ENCODE peak calls at places on chromosomes 2 and 18, in six cellular contexts. L is fibroblast of the aortic adventitia; I is globus pallidus; F is T-cell; P is frontal cortex; Q is activated CD4-positive, alpha-beta T cell treated with anti-CD3 and anti-CD28 coated beads, Interleukin-2, amount 50 U/mL, for 1 hour. D is an unnamed sample.

GRCh38 chr2:222604749-222605515 is 51.0 kb downstream of the FARSB start:
- DNase-seq in P (no peak), L (no peak), Q (no peak), F (no peak), I (no peak), D (no peak)

GRCh38 chr18:26502834-26503233 is 45.5 kb downstream of the KCTD1 start:
- DNase-seq in P (no peak), I (no peak), F (no peak), Q (no peak), L (no peak), D (no peak)

GRCh38 chr2:239441261-239441701 is 40.5 kb upstream of the HDAC4 start:
- DNase-seq in L (no peak), Q (no peak), P (no peak), I (peak; percentile 67), F (peak; percentile 24), D (peak; percentile 16)

GRCh38 chr2:114752425-114752824 is 310.0 kb downstream of the DPP10 start:
- DNase-seq in P (no peak), L (no peak), Q (no peak), F (no peak), I (no peak), D (no peak)

GRCh38 chr18:46182633-46183401 is 78.6 kb downstream of the HAUS1 start:
- DNase-seq in L (peak; percentile 65), F (no peak), Q (no peak), I (no peak), P (no peak), D (no peak)

GRCh38 chr2:53903011-53903410 is 43.2 kb upstream of the GPR75 start:
- DNase-seq in P (no peak), Q (no peak), I (peak; percentile 43), L (no peak), F (no peak), D (no peak)

GRCh38 chr2:1863386-1863785 is 119.1 kb upstream of the PXDN start:
- DNase-seq in P (no peak), I (no peak), L (no peak), Q (no peak), F (no peak), D (no peak)

GRCh38 chr2:157837851-157838441 is 38.2 kb downstream of the ACVR1 start:
- DNase-seq in P (no peak), Q (no peak), I (peak; percentile 74), L (peak; percentile 57), F (no peak), D (no peak)

GRCh38 chr2:1989216-1989615 is 244.9 kb upstream of the PXDN start:
- DNase-seq in I (no peak), P (no peak), L (no peak), F (no peak), Q (no peak), D (no peak)

GRCh38 chr2:162114291-162114690 is 37.8 kb downstream of the GCG start:
- DNase-seq in L (peak; percentile 69), P (no peak), F (no peak), I (no peak), Q (no peak), D (no peak)

D was measured in CD8-positive, alpha-beta T cell.